ENCODE peak calls at places on chromosomes 16 and 17, in four cellular contexts. U is HepG2, I is GM12878, A is K562. V is an unnamed sample.

GRCh38 chr16:7555459-7555858 is 222.8 kb downstream of the RBFOX1 start:
- DNase-seq in U (no peak), I (no peak), A (no peak), V (no peak)

GRCh38 chr17:29089601-29090044 is 46.7 kb downstream of the PIPOX start:
- DNase-seq in U (no peak), I (no peak), A (no peak), V (no peak)

GRCh38 chr16:79839851-79840321 is 239.3 kb upstream of the MAF start:
- DNase-seq in U (no peak), I (no peak), A (no peak), V (no peak)

GRCh38 chr17:82237746-82238561 is 9.1 kb downstream of the SLC16A3 start:
- DNase-seq in U (no peak), I (no peak), A (no peak), V (no peak)

GRCh38 chr17:41529491-41529915 is 1.4 kb upstream of the KRT19 start:
- DNase-seq in U (no peak), I (no peak), A (no peak), V (peak; percentile 53)

GRCh38 chr17:68455756-68456528 is 1.4 kb downstream of the WIPI1 start:
- DNase-seq in U (peak; percentile 89), I (no peak), A (no peak), V (peak; percentile 34)

GRCh38 chr17:34589120-34589965 is 10.0 kb downstream of the TMEM132E start:
- DNase-seq in U (no peak), I (no peak), A (no peak), V (no peak)

GRCh38 chr16:10114411-10114810 is 67.8 kb downstream of the GRIN2A start:
- DNase-seq in U (no peak), I (no peak), A (no peak), V (no peak)

GRCh38 chr16:69157189-69157588 is 24.7 kb downstream of the UTP4 start:
- DNase-seq in U (no peak), I (no peak), A (no peak), V (no peak)

DNA sequence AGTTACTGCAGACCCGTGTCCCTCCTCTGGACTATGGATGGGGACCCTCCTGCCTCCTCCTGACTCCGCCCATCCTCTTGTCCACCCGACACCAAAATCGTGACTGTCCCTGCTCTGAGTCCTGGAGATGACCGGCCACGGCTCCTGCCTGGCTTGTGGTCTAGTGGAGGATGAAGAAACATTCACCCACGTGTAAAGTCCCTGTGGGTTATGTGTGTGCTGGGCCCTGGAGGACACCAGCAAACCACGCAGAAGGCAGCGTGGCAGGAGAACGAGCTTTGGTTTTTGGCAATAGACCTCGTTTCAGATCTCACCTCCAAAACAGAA is 11.9 kb downstream of the SPNS2 start:
- DNase-seq in U (no peak), I (no peak), A (no peak), V (no peak)
- TF ChIP-seq NFIC in U (no peak), I (no peak), A (no peak), V (no peak)

DNA sequence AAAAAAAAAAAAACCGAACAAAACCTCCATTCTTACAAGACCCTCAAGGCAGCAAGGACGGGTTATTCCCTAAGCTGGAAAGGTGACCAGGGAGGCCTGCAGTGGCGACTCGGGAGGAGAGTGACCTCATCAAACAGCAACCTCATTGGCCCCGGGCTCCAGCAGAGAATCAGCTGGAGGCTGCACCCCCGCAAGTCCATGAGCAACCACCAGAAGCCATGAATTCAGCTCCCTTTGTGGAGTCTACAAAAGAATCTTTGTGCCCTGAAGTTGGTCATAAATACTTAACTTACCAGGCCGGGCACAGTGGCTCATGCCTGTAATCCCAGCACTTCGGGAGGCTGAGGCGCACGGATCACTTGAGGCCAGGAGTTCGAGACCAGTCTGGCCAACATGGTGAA is 80.9 kb upstream of the CREBBP start:
- DNase-seq in U (peak; percentile 65), I (no peak), A (peak; percentile 41), V (no peak)
- TF ChIP-seq NFIC in U (no peak), I (no peak), A (no peak), V (no peak)

GRCh38 chr16:19991614-19992013 is 82.1 kb downstream of the GPR139 start:
- DNase-seq in U (peak; percentile 20), I (no peak), A (no peak), V (no peak)
- TF ChIP-seq NFIC in U (no peak), I (no peak), A (no peak), V (no peak)

GRCh38 chr16:81070979-81071378 is 6.1 kb downstream of the C16orf46 start:
- DNase-seq in U (no peak), I (no peak), A (no peak), V (no peak)

GRCh38 chr16:81069063-81069462 is 8.0 kb downstream of the C16orf46 start:
- DNase-seq in U (no peak), I (no peak), A (no peak), V (no peak)

GRCh38 chr16:81067166-81067565 is 9.9 kb downstream of the C16orf46 start:
- DNase-seq in U (no peak), I (no peak), A (no peak), V (no peak)

GRCh38 chr16:81073560-81074330 is 3.3 kb downstream of the C16orf46 start:
- DNase-seq in U (no peak), I (no peak), A (no peak), V (no peak)

DNA sequence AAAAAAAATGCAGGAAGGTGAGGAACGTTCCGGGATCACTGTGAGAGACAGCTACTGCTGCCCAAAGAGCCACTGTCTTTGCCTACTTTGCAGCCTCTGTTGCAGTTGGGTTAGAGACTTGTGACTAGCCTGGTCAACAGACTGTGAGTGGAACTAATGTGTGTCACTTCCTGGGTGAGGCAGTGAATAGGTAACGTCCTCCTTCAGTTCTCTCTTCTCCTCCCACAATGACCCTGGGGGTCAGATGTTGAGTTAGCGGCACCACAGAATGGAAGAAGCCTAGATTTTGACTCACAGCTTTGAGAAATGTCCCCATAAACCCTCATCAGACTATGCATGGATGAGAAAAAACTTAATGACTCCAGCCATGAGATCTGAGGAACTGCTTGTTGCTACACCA is 5.2 kb downstream of the C16orf46 start:
- DNase-seq in U (peak; percentile 63), I (no peak), A (peak; percentile 61), V (no peak)
- TF ChIP-seq NFIC in U (no peak), I (no peak), A (no peak), V (no peak)

DNA sequence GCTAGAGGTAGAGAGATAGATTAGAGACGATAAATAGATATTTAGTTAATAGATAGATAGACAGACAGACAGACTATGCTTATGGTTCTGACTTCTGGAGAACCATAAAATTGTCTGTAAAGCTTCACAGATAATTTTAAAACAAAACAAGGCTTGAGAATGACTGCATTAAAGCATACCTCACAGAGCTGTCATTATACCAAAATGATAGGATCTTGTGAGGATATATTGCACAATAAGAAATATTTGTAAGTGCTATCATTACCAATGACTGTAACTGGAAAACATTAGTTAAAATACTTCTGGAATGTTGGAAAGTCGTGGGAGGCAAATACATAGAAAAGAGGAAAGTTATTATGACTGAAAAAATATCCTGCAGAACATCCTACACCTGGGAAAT is 3.6 kb upstream of the OR1E1 start:
- DNase-seq in U (no peak), I (no peak), A (no peak), V (no peak)
- TF ChIP-seq NFIC in U (no peak), I (no peak), A (no peak), V (no peak)

DNA sequence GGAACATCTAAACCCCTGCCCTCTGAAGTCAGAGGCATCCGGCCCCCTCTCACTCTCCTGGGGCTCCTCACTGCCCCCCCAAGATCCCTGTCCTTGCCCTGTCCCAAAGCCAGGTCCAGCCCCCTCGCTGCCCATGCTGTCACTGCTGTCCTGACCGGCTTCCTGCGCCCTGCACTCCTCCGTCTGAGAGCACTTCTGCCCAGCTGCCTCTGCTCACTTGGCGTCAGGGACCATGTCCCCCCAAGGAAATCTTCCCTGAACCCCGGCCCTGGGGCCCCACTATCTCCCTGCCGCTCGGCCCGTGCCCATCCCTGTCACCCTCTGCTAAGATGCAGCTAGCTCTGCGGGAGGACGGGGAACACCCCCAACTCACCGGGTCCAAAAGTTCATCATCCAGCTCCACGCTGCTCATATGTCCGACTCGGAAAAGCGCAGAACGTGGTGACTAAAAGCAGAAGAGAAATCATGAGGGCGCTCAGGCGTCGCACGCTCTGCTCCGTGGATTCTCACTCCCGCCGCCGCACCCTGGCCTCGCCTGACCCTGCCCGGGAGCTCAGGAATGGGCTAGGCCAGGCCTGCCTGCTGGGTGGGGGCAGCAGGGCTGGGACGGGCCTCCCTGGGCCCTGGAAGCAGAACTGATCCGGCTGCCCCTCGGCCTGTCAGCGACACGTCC is 9.8 kb downstream of the CLCN7 start:
- DNase-seq in U (no peak), I (no peak), A (no peak), V (no peak)
- TF ChIP-seq NFIC in U (no peak), I (no peak), A (no peak), V (no peak)

GRCh38 chr17:78795241-78795640 is 13.2 kb upstream of the CYTH1 start:
- DNase-seq in U (no peak), I (no peak), A (no peak), V (no peak)

GRCh38 chr17:78798695-78799559 is 16.9 kb upstream of the CYTH1 start:
- DNase-seq in U (peak; percentile 50), I (no peak), A (no peak), V (peak; percentile 70)

GRCh38 chr17:78796134-78796900 is 14.2 kb upstream of the CYTH1 start:
- DNase-seq in U (no peak), I (no peak), A (no peak), V (no peak)

GRCh38 chr17:78797691-78798585 is 15.9 kb upstream of the CYTH1 start:
- DNase-seq in U (no peak), I (no peak), A (no peak), V (no peak)

DNA sequence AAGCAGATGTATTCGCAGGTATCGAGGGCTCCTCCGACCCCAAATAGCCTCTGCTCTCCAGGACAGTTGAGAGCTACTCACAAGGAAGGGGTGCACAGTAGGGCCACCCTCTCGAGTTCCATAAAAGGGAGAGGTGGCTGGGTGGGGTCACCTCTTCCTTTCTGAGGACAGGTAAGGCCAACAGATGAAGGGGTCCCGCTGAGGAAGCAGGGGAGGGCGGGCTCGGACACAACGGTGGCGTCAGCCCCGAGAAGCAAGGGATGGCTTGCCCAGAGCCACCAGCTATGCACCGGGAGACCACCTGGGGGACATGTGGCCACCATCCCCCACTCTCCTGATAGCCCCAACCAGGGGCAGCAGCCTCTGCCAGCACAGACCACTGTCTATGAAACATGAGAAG is 15.1 kb upstream of the CYTH1 start:
- DNase-seq in U (no peak), I (no peak), A (no peak), V (no peak)
- TF ChIP-seq NFIC in U (no peak), I (no peak), A (no peak), V (no peak)

V was measured in SK-N-SH.